ENCODE peak calls at places on chromosomes 12 and 14, in seven cellular contexts. T, V, Y, U, F, B and S are unnamed samples.

GRCh38 chr12:71763682-71764379 is 9.2 kb downstream of the RAB21 start:
- DNase-seq in T (no peak), V (no peak), Y (no peak), U (no peak), F (no peak), B (no peak), S (no peak)

GRCh38 chr14:59311723-59312122 is 123.3 kb downstream of the DAAM1 start:
- DNase-seq in T (no peak), V (no peak), Y (no peak), U (no peak), F (no peak), B (no peak), S (no peak)

GRCh38 chr14:36086629-36087380 is 89.7 kb downstream of the PTCSC3 start:
- DNase-seq in T (no peak), V (no peak), Y (no peak), U (no peak), F (no peak), B (no peak), S (no peak)

GRCh38 chr12:47340391-47341015 is 260.7 kb upstream of the AMIGO2 start:
- DNase-seq in T (no peak), V (no peak), Y (no peak), U (no peak), F (no peak), B (no peak), S (no peak)

GRCh38 chr14:32932921-32933622 is 5.6 kb upstream of the NPAS3 start:
- DNase-seq in T (no peak), V (peak; percentile 61), Y (no peak), U (no peak), F (no peak), B (no peak), S (no peak)

GRCh38 chr12:5546616-5547015 is 114.7 kb downstream of the NTF3 start:
- DNase-seq in T (no peak), V (no peak), Y (no peak), U (no peak), F (no peak), B (no peak), S (no peak)

GRCh38 chr14:90426663-90427062 is 29.8 kb downstream of the CALM1 start:
- DNase-seq in T (no peak), V (no peak), Y (no peak), U (no peak), F (no peak), B (peak; percentile 61), S (no peak)

GRCh38 chr14:51533160-51533559 is 118.5 kb upstream of the FRMD6 start:
- DNase-seq in T (no peak), V (no peak), Y (no peak), U (no peak), F (no peak), B (no peak), S (no peak)

GRCh38 chr14:68235011-68235410 is 415.4 kb downstream of the RAD51B start:
- DNase-seq in T (no peak), V (no peak), Y (no peak), U (no peak), F (no peak), B (no peak), S (no peak)

GRCh38 chr12:22268973-22269372 is 65.5 kb downstream of the ST8SIA1 start:
- DNase-seq in T (no peak), V (no peak), Y (no peak), U (no peak), F (no peak), B (no peak), S (no peak)

GRCh38 chr12:6620137-6620884 is 13.1 kb upstream of the CHD4 start:
- DNase-seq in T (no peak), V (peak; percentile 75), Y (no peak), U (no peak), F (no peak), B (no peak), S (no peak)

GRCh38 chr14:69355955-69356321 is 42.2 kb downstream of the ERH start:
- DNase-seq in T (no peak), V (no peak), Y (no peak), U (no peak), F (no peak), B (peak; percentile 79), S (peak; percentile 90)

GRCh38 chr14:49870908-49871307 is 18.3 kb upstream of the NEMF start:
- DNase-seq in T (no peak), V (no peak), Y (no peak), U (no peak), F (no peak), B (peak; percentile 13), S (no peak)

GRCh38 chr12:91383106-91383505 is 200.5 kb upstream of the DCN start:
- DNase-seq in T (no peak), V (no peak), Y (no peak), U (no peak), F (no peak), B (no peak), S (no peak)

GRCh38 chr14:74401504-74402241 is 24.3 kb downstream of the SYNDIG1L start:
- DNase-seq in T (peak; percentile 87), V (peak; percentile 70), Y (peak; percentile 71), U (no peak), F (no peak), B (no peak), S (peak; percentile 64)

GRCh38 chr14:103721334-103722120 is 5.9 kb downstream of the ZFYVE21 start:
- DNase-seq in T (no peak), V (no peak), Y (no peak), U (no peak), F (no peak), B (no peak), S (no peak)

GRCh38 chr14:69842671-69843407 is 36.4 kb upstream of the SMOC1 start:
- DNase-seq in T (no peak), V (peak; percentile 44), Y (no peak), U (no peak), F (no peak), B (no peak), S (no peak)

GRCh38 chr14:55706893-55707292 is 126.9 kb downstream of the KTN1 start:
- DNase-seq in T (no peak), V (no peak), Y (no peak), U (no peak), F (no peak), B (no peak), S (no peak)

GRCh38 chr12:75977590-75977951 is 54.0 kb downstream of the PHLDA1 start:
- DNase-seq in T (no peak), V (no peak), Y (no peak), U (no peak), F (no peak), B (no peak), S (no peak)

GRCh38 chr12:53290661-53291060 is 4.7 kb upstream of the PFDN5 start:
- DNase-seq in T (no peak), V (no peak), Y (no peak), U (no peak), F (no peak), B (no peak), S (no peak)

GRCh38 chr14:91261986-91262549 is 17.6 kb upstream of the GPR68 start:
- DNase-seq in T (no peak), V (no peak), Y (no peak), U (no peak), F (no peak), B (no peak), S (no peak)

GRCh38 chr12:83763425-83763824 is 1076.7 kb downstream of the TMTC2 start:
- DNase-seq in T (no peak), V (no peak), Y (no peak), U (no peak), F (no peak), B (no peak), S (no peak)

GRCh38 chr14:31921251-31921650 is 155.9 kb upstream of the ARHGAP5 start:
- DNase-seq in T (no peak), V (no peak), Y (no peak), U (no peak), F (no peak), B (no peak), S (no peak)

GRCh38 chr12:103401421-103401820 is 94.3 kb downstream of the C12orf42 start:
- DNase-seq in T (no peak), V (no peak), Y (no peak), U (no peak), F (no peak), B (no peak), S (no peak)
- TF ChIP-seq CTCF in T (no peak), V (no peak), Y (no peak), U (no peak), F (peak; percentile 7), B (no peak), S (no peak)

GRCh38 chr12:32533971-32534590 is 134.7 kb downstream of the FGD4 start:
- DNase-seq in T (peak; percentile 26), V (peak; percentile 22), Y (no peak), U (no peak), F (no peak), B (peak; percentile 67), S (no peak)
- TF ChIP-seq CTCF in T (no peak), V (no peak), Y (no peak), U (no peak), F (no peak), B (no peak), S (no peak)

DNA sequence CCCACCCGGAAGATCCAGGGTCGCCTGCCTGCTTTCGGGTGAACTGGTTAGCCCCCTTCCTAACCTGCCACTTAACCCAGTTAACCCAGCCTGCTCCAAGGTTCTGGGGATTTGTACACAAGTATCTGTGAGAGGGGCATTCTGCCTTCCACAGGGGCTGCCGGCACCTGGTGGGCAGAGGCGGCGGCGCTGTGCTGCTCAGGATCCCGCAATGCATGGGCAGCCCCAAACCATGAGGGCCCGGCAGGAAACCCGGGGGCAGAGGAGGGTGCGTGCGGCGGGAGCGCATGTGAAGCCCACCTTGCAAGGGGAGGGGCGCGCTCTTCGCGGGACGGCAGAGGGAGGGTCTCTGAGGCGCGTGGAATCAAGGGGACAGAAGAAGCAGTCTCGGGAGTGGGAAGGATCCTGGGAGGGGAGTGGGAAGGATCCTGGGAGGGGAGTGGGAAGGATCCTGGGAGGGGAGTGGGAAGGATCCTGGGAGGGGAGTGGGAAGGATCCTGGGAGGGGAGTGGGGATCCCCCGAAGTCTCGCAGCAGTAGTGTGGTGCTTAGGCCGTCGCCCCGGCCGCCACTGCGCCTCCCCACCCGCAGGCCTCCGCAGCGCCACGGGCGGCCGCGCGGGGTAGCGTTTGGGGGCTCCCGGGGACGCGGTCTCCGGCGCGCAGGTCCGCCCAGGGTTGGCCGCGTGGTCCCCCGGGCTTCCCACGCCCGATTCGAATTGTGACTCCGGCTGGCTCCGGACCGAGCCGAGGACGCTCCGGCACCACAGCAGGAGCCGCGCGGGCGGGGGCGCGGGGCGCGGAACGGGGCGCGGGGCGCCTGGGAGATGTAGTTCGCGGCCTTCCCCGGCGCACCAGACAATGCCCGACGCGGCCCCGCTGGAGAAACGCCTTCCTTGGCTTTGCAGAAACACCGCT is 4.9 kb upstream of the MTA1 start:
- DNase-seq in T (peak; percentile 85), V (peak; percentile 75), Y (no peak), U (no peak), F (peak; percentile 79), B (peak; percentile 82), S (peak; percentile 27)
- TF ChIP-seq CTCF in T (peak; percentile 69), V (peak; percentile 50), Y (peak; percentile 58), U (no peak), F (peak; percentile 34), B (peak; percentile 88), S (peak; percentile 69)

DNA sequence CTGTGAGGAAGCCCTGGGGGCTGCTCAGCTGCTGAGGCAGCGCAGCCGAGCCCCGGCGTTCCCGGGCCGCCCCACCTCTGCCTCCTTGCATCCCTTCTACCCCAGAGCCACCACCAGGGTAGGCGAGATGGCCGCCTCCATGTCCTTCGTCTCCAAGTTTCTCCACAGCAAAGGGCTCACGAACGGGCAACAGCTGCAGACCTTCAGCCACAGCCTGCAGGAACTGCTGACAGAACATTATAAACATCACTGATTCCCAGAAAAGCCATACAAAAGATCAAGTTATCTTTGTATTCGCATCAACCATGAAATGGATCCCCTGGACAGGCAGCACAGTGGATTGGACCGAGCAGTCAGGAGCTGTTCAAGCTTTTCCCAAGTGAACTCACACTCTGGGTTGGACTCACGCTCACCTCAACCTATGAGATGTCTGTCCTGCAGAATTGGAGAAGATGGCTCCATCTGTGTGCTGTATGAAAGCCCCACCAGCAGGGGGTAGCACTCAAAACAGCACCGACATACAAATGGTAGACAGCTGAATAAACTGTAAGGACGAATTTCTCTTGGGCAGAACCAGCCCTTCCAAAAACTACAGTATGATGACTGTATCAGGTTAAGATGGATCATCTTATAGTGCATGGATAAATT is 19.4 kb upstream of the A2M start:
- DNase-seq in T (no peak), V (no peak), Y (no peak), U (no peak), F (no peak), B (no peak), S (no peak)
- TF ChIP-seq CTCF in T (peak; percentile 42), V (no peak), Y (no peak), U (no peak), F (peak; percentile 28), B (peak; percentile 16), S (no peak)